ENCODE peak calls at places on chromosome 20, in ten cellular contexts. O is CD8-positive, alpha-beta memory T cell; F is AML-193; H is HEK293T; Z is T-cell; J is glutamatergic neuron; M is KBM-7; S is hypothalamus; G is HuH-7.5; D is fibroblast of lung. B is an unnamed sample.

GRCh38 chr20:63706852-63707557 is 771 bp downstream of the ARFRP1 start:
- DNase-seq in D (peak), G (peak), H (peak), F (no peak), O (peak), J (peak), S (no peak), Z (peak), M (peak), B (peak)

GRCh38 chr20:42610070-42610469 is 579.6 kb downstream of the PTPRT start:
- DNase-seq in M (no peak), Z (no peak), F (no peak), D (no peak), G (no peak), O (no peak), H (no peak), S (no peak), J (no peak), B (no peak)

GRCh38 chr20:12798286-12798685 is 210.5 kb upstream of the SPTLC3 start:
- DNase-seq in F (no peak), S (no peak), Z (no peak), D (no peak), G (no peak), O (no peak), H (no peak), M (no peak), J (no peak), B (no peak)

GRCh38 chr20:38631155-38632022 is 29.8 kb downstream of the ARHGAP40 start:
- DNase-seq in D (no peak), S (no peak), J (no peak), H (no peak), G (no peak), M (peak), Z (no peak), F (no peak), O (no peak), B (no peak)

GRCh38 chr20:45354423-45355208 is 6.4 kb upstream of the SDC4 start:
- DNase-seq in S (no peak), H (no peak), J (no peak), G (no peak), O (no peak), D (peak), M (no peak), Z (no peak), F (no peak), B (no peak)

GRCh38 chr20:47857994-47858557 is 72.8 kb upstream of the SULF2 start:
- DNase-seq in Z (no peak), G (no peak), O (no peak), F (no peak), D (no peak), J (no peak), M (no peak), S (no peak), H (peak), B (no peak)

GRCh38 chr20:48308882-48309281 is 518.9 kb downstream of the PREX1 start:
- DNase-seq in G (no peak), D (no peak), J (no peak), O (no peak), Z (no peak), S (no peak), M (no peak), H (no peak), F (no peak), B (no peak)

GRCh38 chr20:58894652-58895051 is 42.1 kb downstream of the GNAS start:
- DNase-seq in O (no peak), J (no peak), H (no peak), G (no peak), D (no peak), F (no peak), S (no peak), M (no peak), Z (no peak), B (no peak)

GRCh38 chr20:63290677-63291472 is 2.1 kb upstream of the COL20A1 start:
- DNase-seq in H (peak), Z (no peak), D (peak), O (peak), S (peak), F (no peak), M (peak), J (peak), G (peak), B (peak)

GRCh38 chr20:48861444-48861843 is 33.6 kb upstream of the PREX1 start:
- DNase-seq in M (no peak), D (no peak), S (no peak), O (no peak), G (no peak), H (no peak), F (no peak), J (no peak), Z (no peak), B (no peak)

GRCh38 chr20:61799394-61799923 is 266.2 kb downstream of the TAF4 start:
- DNase-seq in D (no peak), J (no peak), Z (no peak), F (no peak), M (no peak), H (no peak), S (no peak), O (no peak), G (no peak), B (no peak)

GRCh38 chr20:47432251-47433210 is 69.2 kb upstream of the NCOA3 start:
- DNase-seq in J (no peak), S (no peak), Z (no peak), O (no peak), D (peak), G (peak), F (no peak), M (peak), H (no peak), B (peak)

GRCh38 chr20:32971703-32972161 is 32.5 kb downstream of the SUN5 start:
- DNase-seq in J (no peak), Z (no peak), F (no peak), M (no peak), O (no peak), D (no peak), S (no peak), G (no peak), H (no peak), B (no peak)

GRCh38 chr20:14698125-14698524 is 360.7 kb upstream of the FLRT3 start:
- DNase-seq in Z (no peak), J (no peak), H (no peak), D (no peak), M (no peak), S (no peak), F (no peak), G (no peak), O (no peak), B (no peak)

GRCh38 chr20:64261138-64261537 is 5.6 kb downstream of the PCMTD2 start:
- DNase-seq in G (no peak), F (no peak), S (no peak), M (no peak), H (no peak), O (no peak), Z (no peak), D (peak), J (no peak), B (no peak)

GRCh38 chr20:32945710-32946221 is 58.5 kb downstream of the SUN5 start:
- DNase-seq in F (peak), M (peak), H (peak), S (no peak), J (no peak), D (peak), O (peak), G (peak), Z (no peak), B (peak)

GRCh38 chr20:3094848-3095629 is 10.5 kb upstream of the AVP start:
- DNase-seq in F (no peak), Z (no peak), H (no peak), M (no peak), S (no peak), D (no peak), G (no peak), J (no peak), O (no peak), B (no peak)

GRCh38 chr20:63491635-63492230 is 7.2 kb downstream of the EEF1A2 start:
- DNase-seq in O (no peak), H (no peak), S (no peak), Z (no peak), M (no peak), G (no peak), F (no peak), D (no peak), J (no peak), B (no peak)